ENCODE peak calls at places on chromosomes 4 and X, in ten cellular contexts. K is stimulated activated CD8-positive, alpha-beta memory T cell treated with anti-CD3 and anti-CD28 coated beads, Interleukin-4, amount 100 ng/mL, for 48 hours; G is dermis blood vessel endothelial cell; X is small intestine; L is pancreas; B is activated CD4-positive, alpha-beta T cell treated with anti-CD3 and anti-CD28 coated beads, Interleukin-2, amount 50 U/mL, for 24 hours; C is RPMI7951; V is hepatocyte; T is psoas muscle; R is T follicular helper cell. H is an unnamed sample.

GRCh38 chrX:10111364-10112148 is 45.2 kb upstream of the CLCN4 start:
- DNase-seq in K (peak), T (no peak), L (no peak), V (no peak), X (peak), B (peak), R (peak), G (peak), C (peak), H (no peak)

GRCh38 chr4:76984788-76985211 is 35.2 kb downstream of the SEPTIN11 start:
- DNase-seq in B (no peak), V (peak), T (peak), G (peak), L (no peak), R (no peak), C (peak), K (no peak), X (peak), H (peak)

GRCh38 chr4:42478509-42478908 is 81.2 kb downstream of the SHISA3 start:
- DNase-seq in L (no peak), C (no peak), T (no peak), V (no peak), G (no peak), K (no peak), B (no peak), X (no peak), R (no peak), H (no peak)

GRCh38 chr4:168511780-168512467 is 15.1 kb downstream of the PALLD start:
- DNase-seq in V (no peak), G (no peak), B (peak), X (no peak), C (peak), K (peak), R (peak), T (no peak), L (no peak), H (no peak)

GRCh38 chrX:20266810-20267598 is at the start of gene RPS6KA3:
- DNase-seq in T (peak), X (peak), K (peak), V (peak), C (peak), L (peak), B (peak), G (peak), R (peak), H (no peak)

GRCh38 chr4:8558080-8558960 is 21.9 kb upstream of the GPR78 start:
- DNase-seq in R (no peak), L (no peak), V (no peak), C (peak), T (no peak), G (no peak), X (no peak), K (no peak), B (no peak), H (no peak)

GRCh38 chr4:82371398-82371972 is 2.3 kb downstream of the HNRNPD start:
- DNase-seq in X (no peak), B (no peak), R (no peak), L (no peak), T (no peak), C (no peak), V (no peak), K (no peak), G (peak), H (no peak)

GRCh38 chr4:37769590-37769989 is 56.9 kb upstream of the PGM2 start:
- DNase-seq in L (peak), K (no peak), T (no peak), G (no peak), R (no peak), X (no peak), V (no peak), C (no peak), B (no peak), H (no peak)

GRCh38 chrX:153471663-153472280 is 1.4 kb upstream of the HAUS7 start:
- DNase-seq in V (no peak), K (no peak), T (no peak), G (no peak), B (no peak), R (no peak), X (no peak), L (no peak), C (peak), H (no peak)

GRCh38 chrX:64394874-64395567 is at the start of gene MTMR8:
- DNase-seq in R (peak), C (peak), K (peak), T (peak), L (peak), G (no peak), B (peak), V (peak), X (peak), H (no peak)

GRCh38 chr4:24477919-24478318 is 106.4 kb downstream of the DHX15 start:
- DNase-seq in B (no peak), G (peak), V (peak), R (no peak), X (no peak), K (no peak), T (peak), L (no peak), C (peak), H (no peak)

GRCh38 chrX:155535866-155536265 is 76.9 kb downstream of the TMLHE start:
- DNase-seq in V (no peak), G (no peak), R (no peak), L (no peak), K (no peak), T (no peak), X (no peak), C (no peak), B (no peak), H (no peak)

GRCh38 chr4:139297001-139297410 is 4.3 kb upstream of the NAA15 start:
- DNase-seq in B (no peak), R (no peak), G (no peak), C (peak), V (no peak), L (no peak), K (no peak), T (no peak), X (no peak), H (no peak)

GRCh38 chr4:147799986-147800555 is 68.2 kb downstream of the ARHGAP10 start:
- DNase-seq in T (no peak), C (no peak), B (peak), K (peak), R (peak), X (peak), G (peak), L (no peak), V (no peak), H (no peak)

GRCh38 chrX:10900585-10901289 is 210.4 kb upstream of the HCCS start:
- DNase-seq in B (no peak), L (no peak), R (no peak), K (no peak), T (no peak), G (peak), C (peak), X (peak), V (peak), H (no peak)

GRCh38 chr4:15656038-15656470 is 897 bp upstream of the FBXL5 start:
- DNase-seq in K (no peak), V (no peak), R (peak), B (no peak), L (peak), T (no peak), G (no peak), X (no peak), C (peak), H (no peak)

GRCh38 chr4:48329976-48330375 is 11.4 kb upstream of the SLAIN2 start:
- DNase-seq in R (no peak), X (no peak), V (no peak), C (peak), K (no peak), T (no peak), L (no peak), B (no peak), G (peak), H (no peak)

GRCh38 chr4:1246111-1246881 is 2.6 kb downstream of the CTBP1 start:
- DNase-seq in G (no peak), B (no peak), L (peak), X (no peak), T (peak), R (no peak), K (peak), V (peak), C (no peak), H (no peak)

GRCh38 chr4:82891728-82892466 is 944 bp upstream of the SEC31A start:
- DNase-seq in C (peak), X (peak), K (no peak), R (no peak), B (no peak), L (no peak), G (peak), V (peak), T (no peak), H (no peak)

GRCh38 chrX:95145848-95146540 is 1472.0 kb downstream of the FAM133A start:
- DNase-seq in X (no peak), V (no peak), G (no peak), B (no peak), T (no peak), C (peak), K (no peak), L (no peak), R (no peak), H (no peak)

GRCh38 chrX:153900806-153901752 is 3.4 kb upstream of the AVPR2 start:
- DNase-seq in K (peak), T (peak), L (no peak), X (no peak), C (peak), R (peak), V (peak), G (peak), B (no peak), H (no peak)

GRCh38 chrX:12866451-12867377 is at the start of gene TLR7:
- DNase-seq in L (no peak), R (no peak), X (no peak), G (no peak), C (no peak), V (no peak), T (no peak), K (no peak), B (no peak), H (no peak)

GRCh38 chr4:40333921-40334352 is 1.2 kb upstream of the CHRNA9 start:
- DNase-seq in X (no peak), C (peak), V (peak), L (no peak), B (no peak), T (no peak), G (peak), K (peak), R (no peak), H (no peak)

GRCh38 chrX:123764967-123765871 is 32.4 kb upstream of the THOC2 start:
- DNase-seq in X (peak), T (peak), G (peak), R (peak), L (peak), K (peak), C (peak), V (peak), B (peak), H (no peak)

GRCh38 chr4:80264352-80264647 is 2.2 kb upstream of the FGF5 start:
- DNase-seq in X (no peak), T (no peak), G (no peak), K (no peak), L (no peak), V (no peak), C (no peak), R (no peak), B (no peak), H (no peak)

GRCh38 chrX:9414416-9414815 is 50.4 kb upstream of the TBL1X start:
- DNase-seq in B (no peak), K (no peak), G (no peak), R (no peak), C (peak), V (no peak), L (no peak), X (no peak), T (no peak), H (no peak)

GRCh38 chr4:110622841-110623709 is at the start of gene PITX2:
- DNase-seq in G (peak), R (no peak), X (peak), V (peak), T (peak), L (peak), C (peak), B (no peak), K (peak), H (no peak)

GRCh38 chr4:143482753-143483362 is 30.6 kb upstream of the SMARCA5 start:
- DNase-seq in X (peak), T (no peak), V (peak), C (peak), G (peak), L (no peak), R (no peak), B (no peak), K (no peak), H (peak)

GRCh38 chr4:45442466-45442865 is 681.4 kb downstream of the GABRG1 start:
- DNase-seq in K (no peak), R (no peak), B (no peak), C (no peak), V (peak), X (peak), L (no peak), G (no peak), T (no peak), H (no peak)

GRCh38 chr4:67122029-67122428 is 423.3 kb downstream of the CENPC start:
- DNase-seq in V (peak), G (no peak), B (no peak), R (no peak), K (no peak), L (no peak), T (no peak), X (no peak), C (no peak), H (no peak)

GRCh38 chr4:183300070-183300469 is 20.0 kb downstream of the CLDN22 start:
- DNase-seq in G (peak), K (no peak), C (no peak), R (no peak), B (no peak), L (no peak), V (peak), T (no peak), X (no peak), H (no peak)